ENCODE peak calls at places on chromosomes 3 and 15, in eight cellular contexts. H, F, W, M, J, L, Q and V are unnamed samples.

GRCh38 chr3:42179110-42179725 is 86.8 kb downstream of the CCK start:
- DNase-seq in H (no peak), F (peak), W (no peak), M (no peak), J (peak), L (no peak), Q (peak), V (peak)

GRCh38 chr15:74170083-74170844 is 3.2 kb upstream of the ISLR start:
- DNase-seq in H (no peak), F (no peak), W (no peak), M (no peak), J (no peak), L (no peak), Q (no peak), V (no peak)

GRCh38 chr15:28021281-28022039 is 77.7 kb downstream of the OCA2 start:
- DNase-seq in H (no peak), F (peak), W (no peak), M (peak), J (peak), L (peak), Q (peak), V (peak)

GRCh38 chr3:126180477-126181397 is at the start of gene ALDH1L1:
- DNase-seq in H (no peak), F (peak), W (no peak), M (peak), J (peak), L (peak), Q (no peak), V (peak)

GRCh38 chr15:82063055-82063454 is 17.2 kb upstream of the MEX3B start:
- DNase-seq in H (no peak), F (no peak), W (no peak), M (no peak), J (no peak), L (peak), Q (no peak), V (peak)

GRCh38 chr3:98565843-98566242 is 27.6 kb downstream of the CPOX start:
- DNase-seq in H (no peak), F (no peak), W (no peak), M (no peak), J (no peak), L (no peak), Q (no peak), V (no peak)

GRCh38 chr15:89128320-89129122 is 40.3 kb downstream of the ABHD2 start:
- DNase-seq in H (no peak), F (no peak), W (no peak), M (no peak), J (no peak), L (no peak), Q (no peak), V (no peak)

GRCh38 chr3:111517801-111518200 is 24.2 kb upstream of the CD96 start:
- DNase-seq in H (no peak), F (peak), W (no peak), M (no peak), J (peak), L (no peak), Q (no peak), V (no peak)

GRCh38 chr15:68488290-68488689 is 56.3 kb upstream of the ITGA11 start:
- DNase-seq in H (no peak), F (no peak), W (no peak), M (no peak), J (no peak), L (no peak), Q (no peak), V (no peak)

GRCh38 chr3:110180733-110181132 is 843.4 kb upstream of the DPPA4 start:
- DNase-seq in H (no peak), F (peak), W (no peak), M (no peak), J (no peak), L (no peak), Q (no peak), V (no peak)

GRCh38 chr3:74267126-74267525 is 347.3 kb downstream of the CNTN3 start:
- DNase-seq in H (no peak), F (no peak), W (no peak), M (no peak), J (no peak), L (no peak), Q (no peak), V (no peak)

GRCh38 chr3:196220587-196220986 is 4.3 kb downstream of the SLC51A start:
- DNase-seq in H (no peak), F (no peak), W (no peak), M (no peak), J (no peak), L (no peak), Q (no peak), V (no peak)

GRCh38 chr3:156583469-156583868 is 28.6 kb upstream of the SSR3 start:
- DNase-seq in H (no peak), F (no peak), W (no peak), M (no peak), J (no peak), L (no peak), Q (no peak), V (no peak)

GRCh38 chr3:171396048-171396447 is 64.2 kb downstream of the TNIK start:
- DNase-seq in H (no peak), F (no peak), W (no peak), M (no peak), J (peak), L (no peak), Q (no peak), V (no peak)

GRCh38 chr3:25973111-25973510 is 183.2 kb downstream of the OXSM start:
- DNase-seq in H (no peak), F (no peak), W (no peak), M (no peak), J (no peak), L (peak), Q (no peak), V (no peak)

GRCh38 chr15:40754574-40754882 is 526 bp downstream of the RMDN3 start:
- DNase-seq in H (no peak), F (peak), W (peak), M (no peak), J (no peak), L (no peak), Q (peak), V (peak)

GRCh38 chr15:44101944-44102343 is 93.1 kb downstream of the FRMD5 start:
- DNase-seq in H (no peak), F (peak), W (no peak), M (no peak), J (peak), L (no peak), Q (no peak), V (no peak)

GRCh38 chr15:66733976-66734375 is 31.9 kb downstream of the SMAD6 start:
- DNase-seq in H (no peak), F (no peak), W (no peak), M (no peak), J (no peak), L (no peak), Q (no peak), V (no peak)

GRCh38 chr15:66394472-66394871 is 7.8 kb downstream of the MAP2K1 start:
- DNase-seq in H (no peak), F (no peak), W (no peak), M (no peak), J (no peak), L (no peak), Q (no peak), V (no peak)

GRCh38 chr3:43349759-43350158 is 63.4 kb downstream of the SNRK start:
- DNase-seq in H (no peak), F (no peak), W (no peak), M (no peak), J (no peak), L (no peak), Q (no peak), V (no peak)

GRCh38 chr3:124772081-124772831 is 42.0 kb downstream of the UMPS start:
- DNase-seq in H (no peak), F (peak), W (no peak), M (no peak), J (peak), L (peak), Q (no peak), V (no peak)

GRCh38 chr3:11835028-11835639 is 11.6 kb downstream of the TAMM41 start:
- DNase-seq in H (no peak), F (peak), W (no peak), M (no peak), J (peak), L (no peak), Q (no peak), V (no peak)

GRCh38 chr3:127044996-127045395 is 62.1 kb downstream of the PLXNA1 start:
- DNase-seq in H (no peak), F (no peak), W (no peak), M (no peak), J (no peak), L (peak), Q (no peak), V (peak)

GRCh38 chr3:155070932-155071387 is 9.2 kb upstream of the MME start:
- DNase-seq in H (no peak), F (peak), W (no peak), M (no peak), J (peak), L (no peak), Q (no peak), V (no peak)